ENCODE peak calls at places on chromosomes 4 and X, in seven cellular contexts. Z is gastroesophageal sphincter; A is Panc1; O is omental fat pad; S is HepG2; B is activated CD8-positive, alpha-beta T cell treated with anti-CD3 and anti-CD28 coated beads, Interleukin-2, amount 10 ng/mL, durations not matched to agents 7 days and 5 days; U is right cardiac atrium. P is an unnamed sample.

GRCh38 chr4:169756971-169757574 is 671 bp downstream of the HPF1 start:
- ATAC-seq in Z (peak; percentile 6), A (peak; percentile 8), O (peak; percentile 7), S (peak; percentile 53), B (no peak), U (no peak), P (no peak)

GRCh38 chr4:7335363-7336066 is 99.2 kb downstream of the PSAPL1 start:
- ATAC-seq in Z (peak; percentile 41), A (peak; percentile 90), O (peak; percentile 48), S (peak; percentile 90), B (peak; percentile 74), U (peak; percentile 51), P (peak; percentile 81)

GRCh38 chrX:42694260-42694815 is 83.6 kb downstream of the PPP1R2C start:
- ATAC-seq in Z (no peak), A (no peak), O (no peak), S (no peak), B (no peak), U (no peak), P (no peak)

GRCh38 chr4:140152760-140153418 is 1.1 kb downstream of the MAML3 start:
- ATAC-seq in Z (no peak), A (no peak), O (no peak), S (peak; percentile 17), B (no peak), U (peak; percentile 3), P (peak; percentile 9)

GRCh38 chr4:140049924-140050681 is 103.9 kb downstream of the MAML3 start:
- ATAC-seq in Z (no peak), A (peak; percentile 81), O (no peak), S (peak; percentile 51), B (no peak), U (peak; percentile 30), P (no peak)

GRCh38 chrX:125203379-125203736 is 116.3 kb upstream of the TEX13C start:
- ATAC-seq in Z (no peak), A (peak; percentile 54), O (no peak), S (no peak), B (no peak), U (no peak), P (no peak)

GRCh38 chr4:168908859-168909390 is 101.1 kb downstream of the CBR4 start:
- ATAC-seq in Z (no peak), A (no peak), O (peak; percentile 41), S (no peak), B (no peak), U (peak; percentile 13), P (no peak)

GRCh38 chr4:38359113-38359512 is 304.9 kb upstream of the KLF3 start:
- ATAC-seq in Z (no peak), A (no peak), O (no peak), S (no peak), B (no peak), U (no peak), P (no peak)

GRCh38 chr4:141609243-141609642 is 27.1 kb upstream of the IL15 start:
- ATAC-seq in Z (no peak), A (no peak), O (no peak), S (no peak), B (no peak), U (peak; percentile 31), P (peak; percentile 79)

GRCh38 chr4:147361726-147362125 is 119.2 kb upstream of the EDNRA start:
- ATAC-seq in Z (peak; percentile 46), A (no peak), O (peak; percentile 83), S (no peak), B (no peak), U (peak; percentile 79), P (peak; percentile 80)

GRCh38 chr4:148284526-148285193 is 157.6 kb downstream of the NR3C2 start:
- ATAC-seq in Z (no peak), A (no peak), O (no peak), S (peak; percentile 64), B (no peak), U (peak; percentile 63), P (no peak)

GRCh38 chr4:1167244-1167949 is 5.0 kb downstream of the SPON2 start:
- ATAC-seq in Z (peak; percentile 81), A (peak; percentile 95), O (peak; percentile 88), S (peak; percentile 79), B (peak; percentile 91), U (peak; percentile 84), P (peak; percentile 68)

GRCh38 chr4:32340591-32340990 is 1620.4 kb downstream of the PCDH7 start:
- ATAC-seq in Z (no peak), A (no peak), O (no peak), S (no peak), B (no peak), U (no peak), P (no peak)

GRCh38 chrX:73215263-73215662 is 612 bp upstream of the NAP1L2 start:
- ATAC-seq in Z (no peak), A (no peak), O (no peak), S (no peak), B (peak; percentile 17), U (no peak), P (no peak)

GRCh38 chrX:110408949-110409588 is 50.4 kb downstream of the RTL9 start:
- ATAC-seq in Z (no peak), A (no peak), O (no peak), S (no peak), B (no peak), U (no peak), P (no peak)

GRCh38 chrX:108384783-108385182 is 53.4 kb downstream of the COL4A6 start:
- ATAC-seq in Z (no peak), A (no peak), O (no peak), S (no peak), B (no peak), U (no peak), P (no peak)

GRCh38 chrX:27600686-27601085 is 10.5 kb downstream of the DCAF8L2 start:
- ATAC-seq in Z (no peak), A (no peak), O (no peak), S (no peak), B (no peak), U (no peak), P (no peak)

GRCh38 chrX:40465735-40466551 is 114.8 kb upstream of the ATP6AP2 start:
- ATAC-seq in Z (peak; percentile 8), A (no peak), O (no peak), S (no peak), B (no peak), U (no peak), P (no peak)

GRCh38 chr4:123477804-123478209 is 81.2 kb downstream of the SPRY1 start:
- ATAC-seq in Z (no peak), A (no peak), O (no peak), S (peak; percentile 44), B (peak; percentile 94), U (no peak), P (no peak)

GRCh38 chr4:2803624-2804448 is 11.0 kb downstream of the SH3BP2 start:
- ATAC-seq in Z (no peak), A (peak; percentile 14), O (no peak), S (no peak), B (no peak), U (no peak), P (peak; percentile 69)

GRCh38 chr4:89928867-89929266 is 34.2 kb downstream of the MMRN1 start:
- ATAC-seq in Z (no peak), A (no peak), O (no peak), S (no peak), B (no peak), U (no peak), P (no peak)

GRCh38 chrX:39212456-39212855 is 411.2 kb downstream of the MID1IP1 start:
- ATAC-seq in Z (no peak), A (no peak), O (no peak), S (no peak), B (no peak), U (no peak), P (no peak)

GRCh38 chrX:39853417-39853816 is 244.3 kb downstream of the BCOR start:
- ATAC-seq in Z (no peak), A (no peak), O (no peak), S (no peak), B (no peak), U (no peak), P (no peak)

GRCh38 chr4:119068529-119068962 is 67.1 kb upstream of the MYOZ2 start:
- ATAC-seq in Z (no peak), A (no peak), O (no peak), S (no peak), B (no peak), U (no peak), P (peak; percentile 74)

GRCh38 chr4:99645036-99645435 is 12.6 kb downstream of the C4orf54 start:
- ATAC-seq in Z (no peak), A (no peak), O (no peak), S (no peak), B (no peak), U (no peak), P (no peak)

GRCh38 chr4:85446462-85446861 is 28.5 kb upstream of the ARHGAP24 start:
- ATAC-seq in Z (peak; percentile 60), A (no peak), O (no peak), S (no peak), B (no peak), U (peak; percentile 67), P (no peak)

GRCh38 chr4:3293410-3294391 is 880 bp downstream of the RGS12 start:
- ATAC-seq in Z (no peak), A (peak; percentile 4), O (no peak), S (peak; percentile 24), B (no peak), U (peak; percentile 1), P (no peak)